ENCODE peak calls at places on chromosomes 6 and 20, in seven cellular contexts. One of them, this sample, is unnamed.

GRCh38 chr20:54161008-54161820 is 12.6 kb downstream of the CYP24A1 start:
- DNase-seq in cardiac muscle cell: no peak
- DNase-seq in AG10803: no peak
- DNase-seq in astrocyte: no peak
- DNase-seq in astrocyte of the spinal cord: no peak
- DNase-seq in ascending aorta: no peak
- DNase-seq in CD8-positive, alpha-beta T cell: no peak
- DNase-seq in this sample: no peak

GRCh38 chr6:78781001-78781400 is 86.3 kb upstream of the IRAK1BP1 start:
- DNase-seq in cardiac muscle cell: no peak
- DNase-seq in AG10803: no peak
- DNase-seq in astrocyte: no peak
- DNase-seq in astrocyte of the spinal cord: no peak
- DNase-seq in ascending aorta: no peak
- DNase-seq in CD8-positive, alpha-beta T cell: no peak
- DNase-seq in this sample: no peak

GRCh38 chr6:158026901-158027589 is 45.4 kb downstream of the SYNJ2 start:
- DNase-seq in cardiac muscle cell: no peak
- DNase-seq in AG10803: no peak
- DNase-seq in astrocyte: no peak
- DNase-seq in astrocyte of the spinal cord: no peak
- DNase-seq in ascending aorta: no peak
- DNase-seq in CD8-positive, alpha-beta T cell: no peak
- DNase-seq in this sample: no peak

GRCh38 chr6:23526519-23526918 is 599.5 kb upstream of the NRSN1 start:
- DNase-seq in cardiac muscle cell: peak
- DNase-seq in AG10803: no peak
- DNase-seq in astrocyte: no peak
- DNase-seq in astrocyte of the spinal cord: no peak
- DNase-seq in ascending aorta: no peak
- DNase-seq in CD8-positive, alpha-beta T cell: no peak
- DNase-seq in this sample: no peak

GRCh38 chr6:164097557-164098398 is 683.3 kb downstream of the QKI start:
- DNase-seq in cardiac muscle cell: peak
- DNase-seq in AG10803: peak
- DNase-seq in astrocyte: peak
- DNase-seq in astrocyte of the spinal cord: peak
- DNase-seq in ascending aorta: no peak
- DNase-seq in CD8-positive, alpha-beta T cell: no peak
- DNase-seq in this sample: no peak

GRCh38 chr6:23532227-23532626 is 593.8 kb upstream of the NRSN1 start:
- DNase-seq in cardiac muscle cell: peak
- DNase-seq in AG10803: no peak
- DNase-seq in astrocyte: peak
- DNase-seq in astrocyte of the spinal cord: no peak
- DNase-seq in ascending aorta: no peak
- DNase-seq in CD8-positive, alpha-beta T cell: no peak
- DNase-seq in this sample: no peak

GRCh38 chr20:50112512-50113419 is at the start of gene UBE2V1:
- DNase-seq in cardiac muscle cell: peak
- DNase-seq in AG10803: peak
- DNase-seq in astrocyte: peak
- DNase-seq in astrocyte of the spinal cord: peak
- DNase-seq in ascending aorta: peak
- DNase-seq in CD8-positive, alpha-beta T cell: peak
- DNase-seq in this sample: peak

GRCh38 chr6:15662246-15663056 is at the start of gene DTNBP1:
- DNase-seq in cardiac muscle cell: peak
- DNase-seq in AG10803: peak
- DNase-seq in astrocyte: peak
- DNase-seq in astrocyte of the spinal cord: peak
- DNase-seq in ascending aorta: peak
- DNase-seq in CD8-positive, alpha-beta T cell: peak
- DNase-seq in this sample: no peak

GRCh38 chr6:11132191-11132590 is 20.7 kb upstream of the ERVFRD-1 start:
- DNase-seq in cardiac muscle cell: no peak
- DNase-seq in AG10803: peak
- DNase-seq in astrocyte: no peak
- DNase-seq in astrocyte of the spinal cord: no peak
- DNase-seq in ascending aorta: no peak
- DNase-seq in CD8-positive, alpha-beta T cell: no peak
- DNase-seq in this sample: peak

GRCh38 chr6:137261393-137262154 is 42.4 kb upstream of the IFNGR1 start:
- DNase-seq in cardiac muscle cell: peak
- DNase-seq in AG10803: peak
- DNase-seq in astrocyte: peak
- DNase-seq in astrocyte of the spinal cord: peak
- DNase-seq in ascending aorta: no peak
- DNase-seq in CD8-positive, alpha-beta T cell: no peak
- DNase-seq in this sample: no peak

GRCh38 chr6:166861961-166862286 is 94.4 kb downstream of the RNASET2 start:
- DNase-seq in cardiac muscle cell: no peak
- DNase-seq in AG10803: no peak
- DNase-seq in astrocyte: no peak
- DNase-seq in astrocyte of the spinal cord: no peak
- DNase-seq in ascending aorta: no peak
- DNase-seq in CD8-positive, alpha-beta T cell: no peak
- DNase-seq in this sample: no peak

GRCh38 chr6:80872951-80873308 is 766.5 kb downstream of the BCKDHB start:
- DNase-seq in cardiac muscle cell: no peak
- DNase-seq in AG10803: no peak
- DNase-seq in astrocyte: no peak
- DNase-seq in astrocyte of the spinal cord: no peak
- DNase-seq in ascending aorta: no peak
- DNase-seq in CD8-positive, alpha-beta T cell: no peak
- DNase-seq in this sample: no peak

GRCh38 chr6:96760153-96760687 is 77.1 kb downstream of the GPR63 start:
- DNase-seq in cardiac muscle cell: no peak
- DNase-seq in AG10803: no peak
- DNase-seq in astrocyte: no peak
- DNase-seq in astrocyte of the spinal cord: no peak
- DNase-seq in ascending aorta: no peak
- DNase-seq in CD8-positive, alpha-beta T cell: no peak
- DNase-seq in this sample: no peak

GRCh38 chr6:33590531-33591198 is 10.6 kb upstream of the BAK1 start:
- DNase-seq in cardiac muscle cell: no peak
- DNase-seq in AG10803: peak
- DNase-seq in astrocyte: no peak
- DNase-seq in astrocyte of the spinal cord: no peak
- DNase-seq in ascending aorta: no peak
- DNase-seq in CD8-positive, alpha-beta T cell: no peak
- DNase-seq in this sample: no peak

GRCh38 chr6:12163744-12164507 is 126.2 kb upstream of the EDN1 start:
- DNase-seq in cardiac muscle cell: no peak
- DNase-seq in AG10803: no peak
- DNase-seq in astrocyte: no peak
- DNase-seq in astrocyte of the spinal cord: no peak
- DNase-seq in ascending aorta: no peak
- DNase-seq in CD8-positive, alpha-beta T cell: no peak
- DNase-seq in this sample: no peak

DNA sequence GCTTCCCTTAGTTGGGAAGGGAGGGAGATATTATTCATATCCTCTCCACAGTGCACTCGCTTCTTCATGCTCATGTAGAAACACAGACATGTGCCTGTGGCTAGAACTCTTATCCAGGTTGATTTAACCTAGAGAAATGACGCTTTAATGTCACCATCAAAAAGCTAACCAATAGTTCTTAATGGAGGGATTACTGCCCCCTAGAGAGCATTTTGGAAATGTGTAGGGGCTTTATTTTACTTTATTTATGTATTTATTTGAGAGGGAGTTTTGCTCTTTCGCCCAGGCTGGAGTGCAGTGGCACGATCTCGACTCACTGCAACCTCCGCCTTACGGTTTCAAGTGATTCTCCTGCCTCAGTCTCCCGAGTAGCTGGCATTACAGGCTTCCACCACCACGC is 229.6 kb downstream of the SOD2 start:
- DNase-seq in cardiac muscle cell: peak
- DNase-seq in AG10803: peak
- DNase-seq in astrocyte: no peak
- DNase-seq in astrocyte of the spinal cord: no peak
- DNase-seq in ascending aorta: no peak
- DNase-seq in CD8-positive, alpha-beta T cell: no peak
- DNase-seq in this sample: no peak
- TF ChIP-seq CTCF in cardiac muscle cell: peak
- TF ChIP-seq CTCF in AG10803: peak
- TF ChIP-seq CTCF in astrocyte: peak
- TF ChIP-seq CTCF in astrocyte of the spinal cord: no peak
- TF ChIP-seq CTCF in ascending aorta: no peak
- TF ChIP-seq CTCF in CD8-positive, alpha-beta T cell: no peak
- TF ChIP-seq CTCF in this sample: peak

DNA sequence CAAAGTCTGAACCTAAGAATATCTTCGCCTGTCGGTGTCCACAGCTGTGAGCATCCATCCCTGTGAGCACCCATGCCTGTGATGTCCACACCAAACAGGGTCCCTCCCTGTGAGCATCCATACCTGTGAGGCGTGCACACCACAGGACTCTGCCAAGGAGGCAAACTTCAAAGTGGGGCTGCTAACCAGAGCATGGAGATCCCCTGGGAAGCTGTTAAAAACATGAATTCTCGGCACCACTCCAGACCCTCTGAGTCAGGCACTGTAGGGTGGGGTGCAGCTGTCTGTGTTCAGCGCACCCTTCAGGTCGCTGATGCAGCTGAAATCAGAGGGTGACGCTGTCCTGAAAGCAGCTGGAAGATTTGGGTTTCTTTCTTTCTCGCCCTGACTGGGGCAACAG is 85.4 kb upstream of the NXT1 start:
- DNase-seq in cardiac muscle cell: peak
- DNase-seq in AG10803: no peak
- DNase-seq in astrocyte: no peak
- DNase-seq in astrocyte of the spinal cord: peak
- DNase-seq in ascending aorta: no peak
- DNase-seq in CD8-positive, alpha-beta T cell: no peak
- DNase-seq in this sample: no peak
- TF ChIP-seq CTCF in cardiac muscle cell: peak
- TF ChIP-seq CTCF in AG10803: no peak
- TF ChIP-seq CTCF in astrocyte: no peak
- TF ChIP-seq CTCF in astrocyte of the spinal cord: no peak
- TF ChIP-seq CTCF in ascending aorta: no peak
- TF ChIP-seq CTCF in CD8-positive, alpha-beta T cell: no peak
- TF ChIP-seq CTCF in this sample: no peak

DNA sequence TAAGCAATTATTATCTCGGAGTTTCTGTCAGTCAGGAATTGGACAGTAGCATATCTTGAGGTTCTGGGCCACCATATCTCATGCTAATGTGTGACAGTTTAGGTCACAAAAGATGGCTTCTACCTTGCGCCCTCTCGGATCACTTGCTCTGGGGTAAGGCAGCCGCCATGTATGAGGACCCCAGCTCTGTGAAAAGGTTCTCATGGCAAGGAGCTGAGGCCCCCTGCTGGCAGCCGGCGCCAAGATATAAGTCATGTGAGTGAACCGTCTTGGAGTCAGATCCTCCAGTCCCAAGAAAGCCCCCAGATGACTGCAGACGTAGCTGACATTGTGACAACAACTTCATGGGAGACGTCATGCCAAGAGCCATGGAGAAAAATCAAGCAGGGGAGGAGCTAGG is 670.8 kb downstream of the KIF16B start:
- DNase-seq in cardiac muscle cell: no peak
- DNase-seq in AG10803: no peak
- DNase-seq in astrocyte: no peak
- DNase-seq in astrocyte of the spinal cord: no peak
- DNase-seq in ascending aorta: no peak
- DNase-seq in CD8-positive, alpha-beta T cell: no peak
- DNase-seq in this sample: no peak
- TF ChIP-seq CTCF in cardiac muscle cell: no peak
- TF ChIP-seq CTCF in AG10803: no peak
- TF ChIP-seq CTCF in astrocyte: no peak
- TF ChIP-seq CTCF in astrocyte of the spinal cord: peak
- TF ChIP-seq CTCF in ascending aorta: no peak
- TF ChIP-seq CTCF in CD8-positive, alpha-beta T cell: no peak
- TF ChIP-seq CTCF in this sample: peak

GRCh38 chr6:127539292-127539691 is 20.2 kb upstream of the MTCL3 start:
- DNase-seq in cardiac muscle cell: peak
- DNase-seq in AG10803: peak
- DNase-seq in astrocyte: peak
- DNase-seq in astrocyte of the spinal cord: peak
- DNase-seq in ascending aorta: no peak
- DNase-seq in CD8-positive, alpha-beta T cell: no peak
- DNase-seq in this sample: no peak
- TF ChIP-seq CTCF in cardiac muscle cell: peak
- TF ChIP-seq CTCF in AG10803: peak
- TF ChIP-seq CTCF in astrocyte: peak
- TF ChIP-seq CTCF in astrocyte of the spinal cord: no peak
- TF ChIP-seq CTCF in ascending aorta: no peak
- TF ChIP-seq CTCF in CD8-positive, alpha-beta T cell: peak
- TF ChIP-seq CTCF in this sample: no peak

GRCh38 chr6:152118678-152119077 is 311.2 kb downstream of the ESR1 start:
- DNase-seq in cardiac muscle cell: no peak
- DNase-seq in AG10803: no peak
- DNase-seq in astrocyte: no peak
- DNase-seq in astrocyte of the spinal cord: no peak
- DNase-seq in ascending aorta: no peak
- DNase-seq in CD8-positive, alpha-beta T cell: no peak
- DNase-seq in this sample: no peak
- TF ChIP-seq CTCF in cardiac muscle cell: no peak
- TF ChIP-seq CTCF in AG10803: no peak
- TF ChIP-seq CTCF in astrocyte: no peak
- TF ChIP-seq CTCF in astrocyte of the spinal cord: no peak
- TF ChIP-seq CTCF in ascending aorta: no peak
- TF ChIP-seq CTCF in CD8-positive, alpha-beta T cell: no peak
- TF ChIP-seq CTCF in this sample: no peak

GRCh38 chr20:1909097-1909496 is 13.9 kb downstream of the SIRPA start:
- DNase-seq in cardiac muscle cell: no peak
- DNase-seq in AG10803: no peak
- DNase-seq in astrocyte: no peak
- DNase-seq in astrocyte of the spinal cord: no peak
- DNase-seq in ascending aorta: no peak
- DNase-seq in CD8-positive, alpha-beta T cell: no peak
- DNase-seq in this sample: no peak
- TF ChIP-seq CTCF in cardiac muscle cell: no peak
- TF ChIP-seq CTCF in AG10803: no peak
- TF ChIP-seq CTCF in astrocyte: no peak
- TF ChIP-seq CTCF in astrocyte of the spinal cord: no peak
- TF ChIP-seq CTCF in ascending aorta: no peak
- TF ChIP-seq CTCF in CD8-positive, alpha-beta T cell: no peak
- TF ChIP-seq CTCF in this sample: no peak